ENCODE peak calls at places on chromosomes 7 and 10, in four cellular contexts. One of them, this sample, is unnamed.

GRCh38 chr10:123146013-123146891 is 1.7 kb upstream of the HMX2 start:
- DNase-seq in progenitor cell of endocrine pancreas: peak
- DNase-seq in cardiac muscle cell: no peak
- DNase-seq in stomach: no peak
- DNase-seq in this sample: no peak

GRCh38 chr7:131538791-131539179 is 17.6 kb downstream of the PODXL start:
- DNase-seq in stomach: no peak
- DNase-seq in cardiac muscle cell: no peak
- DNase-seq in progenitor cell of endocrine pancreas: no peak
- DNase-seq in this sample: no peak

GRCh38 chr10:59362184-59362966 is at the start of gene FAM13C:
- DNase-seq in progenitor cell of endocrine pancreas: peak
- DNase-seq in cardiac muscle cell: peak
- DNase-seq in stomach: peak
- DNase-seq in this sample: peak

GRCh38 chr7:74449809-74450397 is 3.8 kb upstream of the GTF2IRD1 start:
- DNase-seq in cardiac muscle cell: peak
- DNase-seq in progenitor cell of endocrine pancreas: peak
- DNase-seq in stomach: peak
- DNase-seq in this sample: peak

GRCh38 chr10:102927311-102928010 is 9.4 kb downstream of the CNNM2 start:
- DNase-seq in cardiac muscle cell: no peak
- DNase-seq in stomach: no peak
- DNase-seq in progenitor cell of endocrine pancreas: no peak
- DNase-seq in this sample: no peak

GRCh38 chr10:33743429-33743857 is 409.0 kb upstream of the NRP1 start:
- DNase-seq in progenitor cell of endocrine pancreas: no peak
- DNase-seq in cardiac muscle cell: no peak
- DNase-seq in stomach: peak
- DNase-seq in this sample: no peak

GRCh38 chr7:131538071-131538790 is 18.2 kb downstream of the PODXL start:
- DNase-seq in progenitor cell of endocrine pancreas: no peak
- DNase-seq in cardiac muscle cell: no peak
- DNase-seq in stomach: no peak
- DNase-seq in this sample: no peak

GRCh38 chr7:129776397-129776792 is 164.9 kb downstream of the NRF1 start:
- DNase-seq in cardiac muscle cell: no peak
- DNase-seq in stomach: no peak
- DNase-seq in progenitor cell of endocrine pancreas: no peak
- DNase-seq in this sample: no peak

GRCh38 chr7:65475734-65476319 is 102.2 kb downstream of the ZNF92 start:
- DNase-seq in cardiac muscle cell: peak
- DNase-seq in progenitor cell of endocrine pancreas: no peak
- DNase-seq in stomach: no peak
- DNase-seq in this sample: peak

GRCh38 chr7:77415822-77416620 is at the start of gene GSAP:
- DNase-seq in cardiac muscle cell: peak
- DNase-seq in stomach: peak
- DNase-seq in progenitor cell of endocrine pancreas: peak
- DNase-seq in this sample: peak

GRCh38 chr10:96268341-96268909 is 2.9 kb downstream of the BLNK start:
- DNase-seq in progenitor cell of endocrine pancreas: no peak
- DNase-seq in cardiac muscle cell: no peak
- DNase-seq in stomach: no peak
- DNase-seq in this sample: no peak

GRCh38 chr7:18457832-18458231 is 37.7 kb upstream of the HDAC9 start:
- DNase-seq in progenitor cell of endocrine pancreas: no peak
- DNase-seq in stomach: no peak
- DNase-seq in cardiac muscle cell: peak
- DNase-seq in this sample: no peak

GRCh38 chr10:61463035-61463909 is 10.1 kb upstream of the TMEM26 start:
- DNase-seq in cardiac muscle cell: peak
- DNase-seq in stomach: no peak
- DNase-seq in progenitor cell of endocrine pancreas: no peak
- DNase-seq in this sample: no peak

GRCh38 chr10:77333610-77334340 is 303.8 kb downstream of the KCNMA1 start:
- DNase-seq in progenitor cell of endocrine pancreas: no peak
- DNase-seq in stomach: no peak
- DNase-seq in cardiac muscle cell: no peak
- DNase-seq in this sample: no peak

GRCh38 chr7:36949711-36950600 is 225.7 kb upstream of the AOAH start:
- DNase-seq in progenitor cell of endocrine pancreas: no peak
- DNase-seq in cardiac muscle cell: peak
- DNase-seq in stomach: no peak
- DNase-seq in this sample: no peak

GRCh38 chr10:29687411-29688160 is 52.8 kb upstream of the SVIL start:
- DNase-seq in progenitor cell of endocrine pancreas: no peak
- DNase-seq in stomach: no peak
- DNase-seq in cardiac muscle cell: peak
- DNase-seq in this sample: no peak

GRCh38 chr7:28478661-28479060 is 66.3 kb downstream of the CREB5 start:
- DNase-seq in progenitor cell of endocrine pancreas: no peak
- DNase-seq in stomach: no peak
- DNase-seq in cardiac muscle cell: peak
- DNase-seq in this sample: no peak

GRCh38 chr7:74454059-74454947 is 597 bp downstream of the GTF2IRD1 start:
- DNase-seq in cardiac muscle cell: no peak
- DNase-seq in progenitor cell of endocrine pancreas: peak
- DNase-seq in stomach: no peak
- DNase-seq in this sample: peak

GRCh38 chr7:137881607-137882260 is 35.0 kb upstream of the DGKI start:
- DNase-seq in progenitor cell of endocrine pancreas: no peak
- DNase-seq in stomach: no peak
- DNase-seq in cardiac muscle cell: no peak
- DNase-seq in this sample: no peak

DNA sequence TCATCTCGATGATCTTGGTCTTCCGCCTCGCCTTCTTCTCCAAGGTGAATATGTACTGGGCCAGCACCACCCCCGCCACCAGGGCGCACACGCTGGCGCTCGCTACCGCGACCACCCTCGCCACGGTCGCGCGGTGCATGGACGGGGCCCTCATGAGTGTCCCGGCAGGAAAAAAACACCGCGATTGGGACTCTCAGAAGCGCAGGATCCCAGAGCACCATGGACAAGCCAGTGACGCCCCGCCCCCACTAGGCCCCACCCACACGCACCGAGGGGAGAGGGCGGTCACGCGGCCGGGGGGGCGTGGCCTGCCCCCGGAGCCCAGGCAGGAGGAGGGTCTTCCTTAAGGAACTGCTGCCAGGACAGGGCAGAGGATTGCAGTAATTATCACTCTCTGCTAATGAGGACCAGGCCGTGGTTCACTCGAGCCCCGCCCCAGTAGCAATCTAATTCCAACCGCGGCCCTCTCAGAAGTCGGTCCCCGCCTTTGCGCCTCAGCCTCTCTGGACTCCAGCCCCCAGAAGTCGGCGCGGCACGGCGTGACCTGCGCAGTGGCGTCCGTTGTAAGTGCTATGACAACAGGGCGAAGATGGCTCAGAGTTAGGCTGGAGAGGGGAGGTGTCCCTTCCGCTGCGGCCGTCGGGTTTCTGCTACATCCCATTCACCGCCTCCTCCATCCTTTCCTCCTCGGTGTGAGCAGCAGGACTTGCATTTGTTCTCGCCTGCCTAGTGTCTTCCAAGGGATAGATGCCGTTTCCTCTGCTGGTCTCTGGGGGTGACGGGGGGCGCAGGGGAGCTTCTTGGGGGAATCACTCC is at the start of gene BBS9:
- DNase-seq in progenitor cell of endocrine pancreas: peak
- DNase-seq in cardiac muscle cell: peak
- DNase-seq in stomach: peak
- DNase-seq in this sample: peak
- TF ChIP-seq CTCF in progenitor cell of endocrine pancreas: peak
- TF ChIP-seq CTCF in cardiac muscle cell: no peak
- TF ChIP-seq CTCF in stomach: no peak
- TF ChIP-seq CTCF in this sample: no peak

GRCh38 chr10:35480150-35480549 is 125.0 kb upstream of the GJD4 start:
- DNase-seq in stomach: no peak
- DNase-seq in progenitor cell of endocrine pancreas: no peak
- DNase-seq in cardiac muscle cell: no peak
- DNase-seq in this sample: no peak
- TF ChIP-seq CTCF in stomach: no peak
- TF ChIP-seq CTCF in progenitor cell of endocrine pancreas: no peak
- TF ChIP-seq CTCF in cardiac muscle cell: no peak
- TF ChIP-seq CTCF in this sample: no peak

GRCh38 chr7:27142562-27143021 is 889 bp downstream of the HOXA5 start:
- DNase-seq in progenitor cell of endocrine pancreas: no peak
- DNase-seq in cardiac muscle cell: no peak
- DNase-seq in stomach: no peak
- DNase-seq in this sample: no peak

GRCh38 chr7:27145167-27145883 is 1.8 kb upstream of the HOXA5 start:
- DNase-seq in progenitor cell of endocrine pancreas: no peak
- DNase-seq in stomach: no peak
- DNase-seq in cardiac muscle cell: no peak
- DNase-seq in this sample: no peak

GRCh38 chr7:27143022-27143949 is at the start of gene HOXA5:
- DNase-seq in cardiac muscle cell: peak
- DNase-seq in stomach: peak
- DNase-seq in progenitor cell of endocrine pancreas: peak
- DNase-seq in this sample: peak

GRCh38 chr7:27144799-27145166 is 1.3 kb upstream of the HOXA5 start:
- DNase-seq in stomach: no peak
- DNase-seq in progenitor cell of endocrine pancreas: no peak
- DNase-seq in cardiac muscle cell: no peak
- DNase-seq in this sample: no peak

DNA sequence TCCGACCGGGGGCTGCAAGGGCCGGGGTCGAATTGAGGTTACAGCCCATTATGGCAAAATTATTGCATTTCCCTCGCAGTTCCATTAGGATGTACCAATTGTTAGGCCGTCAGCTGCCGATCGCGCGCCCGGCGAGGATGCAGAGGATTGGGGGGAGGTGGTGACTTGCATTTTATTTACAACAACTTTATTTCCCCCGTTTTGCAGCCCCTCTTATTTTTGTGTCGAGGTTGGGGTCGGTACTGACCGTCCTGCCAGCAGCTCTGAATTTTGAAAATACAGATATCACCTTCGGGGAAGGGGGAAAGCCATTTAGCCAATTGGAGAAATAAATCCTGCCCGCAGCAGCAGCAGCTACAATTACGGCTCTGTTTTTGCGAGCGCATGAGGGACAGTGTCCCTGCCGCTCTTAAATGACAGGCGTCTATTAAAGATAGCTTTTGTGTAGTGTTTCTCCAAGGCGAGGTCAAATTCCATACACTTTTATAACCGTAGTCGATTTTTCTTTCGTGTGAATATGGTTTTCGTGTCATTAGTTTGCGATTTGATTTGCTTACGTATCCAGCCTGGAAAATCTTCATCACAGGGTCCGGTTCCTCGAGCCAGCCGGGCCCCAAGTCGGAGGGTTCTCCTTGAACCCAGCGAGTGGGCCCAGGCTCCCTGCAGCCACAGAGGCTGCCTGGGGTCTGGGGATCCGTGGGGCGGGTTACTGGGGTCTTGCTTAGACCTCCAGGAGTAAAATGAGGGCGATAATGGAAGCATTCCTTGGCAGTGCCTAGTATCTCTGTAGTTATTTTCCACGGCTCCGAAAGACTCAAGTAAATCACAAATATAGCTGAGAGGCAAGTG is 693 bp upstream of the HOXA5 start:
- DNase-seq in cardiac muscle cell: no peak
- DNase-seq in stomach: no peak
- DNase-seq in progenitor cell of endocrine pancreas: no peak
- DNase-seq in this sample: no peak
- TF ChIP-seq CTCF in cardiac muscle cell: no peak
- TF ChIP-seq CTCF in stomach: no peak
- TF ChIP-seq CTCF in progenitor cell of endocrine pancreas: no peak
- TF ChIP-seq CTCF in this sample: no peak

DNA sequence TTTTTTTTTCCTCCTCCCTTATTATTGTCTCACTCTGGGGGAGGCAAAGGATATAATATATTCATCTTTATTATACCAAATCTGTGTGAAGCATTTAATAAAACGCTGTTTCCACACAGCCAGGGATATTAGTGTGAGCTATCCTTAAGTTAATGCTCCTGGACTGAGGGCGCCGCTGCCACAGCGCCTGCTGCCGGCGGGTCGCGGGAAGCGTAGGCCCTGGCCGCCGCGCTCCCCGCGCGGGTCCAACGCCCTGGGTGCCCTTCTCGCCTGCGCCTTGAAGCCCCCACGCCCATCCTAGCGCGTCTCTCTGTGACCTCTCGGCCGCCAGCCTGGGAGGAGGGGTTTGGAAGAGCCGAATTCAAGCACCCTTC is 9.5 kb upstream of the LBX1 start:
- DNase-seq in cardiac muscle cell: peak
- DNase-seq in progenitor cell of endocrine pancreas: no peak
- DNase-seq in stomach: no peak
- DNase-seq in this sample: peak
- TF ChIP-seq CTCF in cardiac muscle cell: peak
- TF ChIP-seq CTCF in progenitor cell of endocrine pancreas: peak
- TF ChIP-seq CTCF in stomach: no peak
- TF ChIP-seq CTCF in this sample: peak

GRCh38 chr10:7811000-7811399 is 7.3 kb upstream of the TAF3 start:
- DNase-seq in cardiac muscle cell: no peak
- DNase-seq in progenitor cell of endocrine pancreas: no peak
- DNase-seq in stomach: no peak
- DNase-seq in this sample: no peak

GRCh38 chr10:7810443-7810842 is 7.9 kb upstream of the TAF3 start:
- DNase-seq in progenitor cell of endocrine pancreas: no peak
- DNase-seq in stomach: no peak
- DNase-seq in cardiac muscle cell: no peak
- DNase-seq in this sample: no peak

GRCh38 chr10:7817984-7818294 is 366 bp upstream of the TAF3 start:
- DNase-seq in stomach: no peak
- DNase-seq in cardiac muscle cell: no peak
- DNase-seq in progenitor cell of endocrine pancreas: no peak
- DNase-seq in this sample: no peak

GRCh38 chr10:7817576-7817975 is 729 bp upstream of the TAF3 start:
- DNase-seq in stomach: no peak
- DNase-seq in progenitor cell of endocrine pancreas: no peak
- DNase-seq in cardiac muscle cell: no peak
- DNase-seq in this sample: no peak

DNA sequence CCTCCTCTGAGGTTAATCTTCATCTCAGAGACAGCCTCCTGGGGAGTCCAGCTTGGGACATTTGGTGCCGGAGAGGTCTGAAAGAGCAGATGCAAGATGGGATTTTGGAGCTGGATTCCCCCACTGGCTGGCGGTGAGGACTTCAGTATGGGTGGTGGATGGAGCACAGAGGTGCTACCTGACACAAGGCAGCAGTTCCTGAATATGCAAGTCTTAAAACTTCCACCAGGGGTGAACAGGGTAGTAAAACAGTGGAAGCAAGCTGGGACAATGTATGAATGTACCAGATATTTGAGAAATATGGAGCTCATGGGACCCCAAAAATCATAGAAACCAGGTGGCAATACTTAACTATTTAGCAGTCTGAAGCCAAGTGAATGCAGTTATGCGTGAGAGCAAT is 4.8 kb upstream of the TAF3 start:
- DNase-seq in progenitor cell of endocrine pancreas: no peak
- DNase-seq in cardiac muscle cell: no peak
- DNase-seq in stomach: no peak
- DNase-seq in this sample: no peak
- TF ChIP-seq CTCF in progenitor cell of endocrine pancreas: peak
- TF ChIP-seq CTCF in cardiac muscle cell: no peak
- TF ChIP-seq CTCF in stomach: no peak
- TF ChIP-seq CTCF in this sample: no peak

This sample was measured in endothelial cell.